ENCODE peak calls at places on chromosomes 4 and X, in ten cellular contexts. H is HFF-Myc, M is GDM1, P is nucleus accumbens, K is fibroblast of the conjunctiva, X is type B pancreatic cell, O is WTC11, J is spleen, Y is SIG-M5, D is AG09309. A is an unnamed sample.

GRCh38 chr4:119068529-119068962 is 67.1 kb upstream of the MYOZ2 start:
- DNase-seq in D (peak), H (peak), X (no peak), O (no peak), K (no peak), P (no peak), M (no peak), J (no peak), Y (no peak), A (no peak)

GRCh38 chr4:93469560-93469959 is 359.0 kb upstream of the ATOH1 start:
- DNase-seq in K (no peak), O (no peak), D (no peak), X (no peak), M (no peak), Y (no peak), H (no peak), P (no peak), J (no peak), A (no peak)

GRCh38 chr4:2186133-2186864 is 55.6 kb downstream of the HAUS3 start:
- DNase-seq in J (no peak), Y (no peak), H (no peak), K (no peak), X (no peak), M (no peak), O (peak), P (no peak), D (no peak), A (peak)

GRCh38 chrX:26788402-26788998 is 572.5 kb downstream of the MAGEB5 start:
- DNase-seq in H (no peak), J (no peak), P (no peak), X (no peak), Y (no peak), O (no peak), M (no peak), K (no peak), D (no peak), A (peak)

GRCh38 chrX:13652256-13653021 is 502 bp upstream of the TCEANC start:
- DNase-seq in P (no peak), M (no peak), K (peak), Y (no peak), J (no peak), O (no peak), D (peak), H (peak), X (no peak), A (peak)

GRCh38 chrX:107700317-107700774 is 72.0 kb downstream of the PRPS1 start:
- DNase-seq in O (no peak), P (no peak), K (no peak), J (peak), D (no peak), H (no peak), M (no peak), X (no peak), Y (no peak), A (no peak)

GRCh38 chr4:42464550-42465124 is 67.3 kb downstream of the SHISA3 start:
- DNase-seq in M (no peak), J (no peak), Y (no peak), K (no peak), H (no peak), P (no peak), X (no peak), D (no peak), O (no peak), A (no peak)

GRCh38 chr4:168218663-168219062 is 99.9 kb downstream of the DDX60 start:
- DNase-seq in D (peak), P (no peak), O (no peak), H (no peak), X (no peak), K (no peak), Y (no peak), M (no peak), J (no peak), A (peak)

GRCh38 chr4:17275836-17276235 is 236.1 kb downstream of the QDPR start:
- DNase-seq in K (no peak), D (no peak), O (no peak), J (no peak), P (no peak), H (no peak), X (no peak), M (no peak), Y (no peak), A (no peak)

GRCh38 chr4:6965329-6965728 is 55.7 kb downstream of the TBC1D14 start:
- DNase-seq in H (no peak), D (no peak), P (no peak), K (no peak), Y (no peak), M (no peak), X (no peak), J (no peak), O (no peak), A (no peak)